ENCODE peak calls at places on chromosomes 4 and X, in six cellular contexts. E, A, K, P, F and R are unnamed samples. For H3K4me1, the result is how much of the 10 kb centered on the place peaks cover.

GRCh38 chrX:119895843-119896326 is at the start of gene AKAP14:
- DNase-seq in E (no peak), A (no peak), K (no peak), P (peak), F (no peak), R (no peak)

GRCh38 chr4:11497212-11497806 is 68.6 kb upstream of the HS3ST1 start:
- DNase-seq in E (no peak), A (peak), K (no peak), P (peak), F (no peak), R (no peak)

GRCh38 chrX:112846787-112847186 is 6.2 kb upstream of the AMOT start:
- DNase-seq in E (no peak), A (no peak), K (no peak), P (no peak), F (no peak), R (no peak)

GRCh38 chrX:70166601-70167590 is 10.4 kb upstream of the DGAT2L6 start:
- DNase-seq in E (no peak), A (peak), K (no peak), P (no peak), F (no peak), R (no peak)

GRCh38 chrX:144896323-144896722 is 351.0 kb upstream of the SPANXN1 start:
- DNase-seq in E (no peak), A (peak), K (no peak), P (no peak), F (no peak), R (no peak)

GRCh38 chr4:158811216-158811540 is 42.4 kb downstream of the FNIP2 start:
- DNase-seq in E (no peak), A (no peak), K (no peak), P (no peak), F (no peak), R (no peak)

GRCh38 chr4:151530783-151531182 is 121.8 kb downstream of the FHIP1A start:
- DNase-seq in E (no peak), A (no peak), K (no peak), P (no peak), F (no peak), R (no peak)

GRCh38 chrX:97126020-97126419 is 242.3 kb downstream of the RPA4 start:
- DNase-seq in E (no peak), A (peak), K (no peak), P (no peak), F (no peak), R (no peak)

GRCh38 chr4:139311909-139312308 is 9.6 kb upstream of the NDUFC1 start:
- DNase-seq in E (no peak), A (no peak), K (no peak), P (no peak), F (no peak), R (no peak)

GRCh38 chr4:25861951-25862410 is 807 bp downstream of the SEL1L3 start:
- DNase-seq in E (peak), A (no peak), K (no peak), P (peak), F (no peak), R (no peak)

GRCh38 chrX:102833136-102833535 is 103.9 kb upstream of the RAB40AL start:
- DNase-seq in E (no peak), A (no peak), K (no peak), P (no peak), F (no peak), R (no peak)

GRCh38 chrX:108584617-108585211 is 145.1 kb downstream of the COL4A5 start:
- DNase-seq in E (no peak), A (peak), K (no peak), P (peak), F (no peak), R (no peak)

GRCh38 chrX:16712116-16712824 is at the start of gene CTPS2:
- DNase-seq in E (peak), A (peak), K (peak), P (peak), F (peak), R (no peak)

GRCh38 chr4:111943796-111944203 is 201.5 kb upstream of the FAM241A start:
- DNase-seq in E (peak), A (peak), K (peak), P (peak), F (no peak), R (peak)

GRCh38 chrX:132331000-132331399 is 111.8 kb upstream of the RAP2C start:
- DNase-seq in E (no peak), A (no peak), K (no peak), P (no peak), F (no peak), R (no peak)

GRCh38 chr4:143084566-143084965 is 100.2 kb upstream of the USP38 start:
- DNase-seq in E (no peak), A (no peak), K (no peak), P (no peak), F (no peak), R (no peak)

GRCh38 chrX:69531031-69531755 is 27.1 kb downstream of the NALF2 start:
- DNase-seq in E (no peak), A (no peak), K (no peak), P (no peak), F (no peak), R (no peak)

GRCh38 chrX:115559672-115560071 is 1.3 kb upstream of the PLS3 start:
- DNase-seq in E (no peak), A (no peak), K (no peak), P (no peak), F (no peak), R (no peak)

GRCh38 chrX:2147928-2148327 is 352.8 kb downstream of the DHRSX start:
- DNase-seq in E (no peak), A (no peak), K (no peak), P (no peak), F (no peak), R (no peak)

GRCh38 chrX:32281853-32282252 is 929.5 kb downstream of the DMD start:
- DNase-seq in E (no peak), A (no peak), K (no peak), P (no peak), F (no peak), R (no peak)

GRCh38 chr4:16123356-16124084 is 39.7 kb upstream of the PROM1 start:
- DNase-seq in E (no peak), A (no peak), K (no peak), P (no peak), F (no peak), R (no peak)

GRCh38 chr4:5451243-5451642 is 257.1 kb downstream of the EVC2 start:
- DNase-seq in E (no peak), A (no peak), K (no peak), P (no peak), F (no peak), R (no peak)

GRCh38 chr4:69532886-69533506 is 37.3 kb upstream of the UGT2B4 start:
- DNase-seq in E (no peak), A (no peak), K (no peak), P (no peak), F (no peak), R (no peak)

GRCh38 chrX:31702208-31702607 is 630.4 kb upstream of the FTHL17 start:
- DNase-seq in E (no peak), A (no peak), K (no peak), P (no peak), F (no peak), R (no peak)

GRCh38 chrX:130799393-130799792 is 103.6 kb downstream of the ENOX2 start:
- DNase-seq in E (no peak), A (peak), K (no peak), P (no peak), F (no peak), R (no peak)

GRCh38 chr4:145099653-145100052 is 1.5 kb downstream of the ABCE1 start:
- DNase-seq in E (no peak), A (peak), K (no peak), P (no peak), F (no peak), R (no peak)

GRCh38 chrX:97065973-97066372 is 182.3 kb downstream of the RPA4 start:
- DNase-seq in E (no peak), A (peak), K (no peak), P (no peak), F (no peak), R (no peak)

GRCh38 chr4:153140294-153140693 is 63.9 kb upstream of the TRIM2 start:
- DNase-seq in E (no peak), A (peak), K (no peak), P (no peak), F (no peak), R (no peak)

GRCh38 chr4:153137677-153138630 is 66.3 kb upstream of the TRIM2 start:
- DNase-seq in E (no peak), A (no peak), K (no peak), P (no peak), F (no peak), R (no peak)

GRCh38 chr4:153137168-153137567 is 67.1 kb upstream of the TRIM2 start:
- DNase-seq in E (no peak), A (peak), K (no peak), P (no peak), F (no peak), R (no peak)

GRCh38 chr4:153141238-153141637 is 63.0 kb upstream of the TRIM2 start:
- DNase-seq in E (no peak), A (no peak), K (no peak), P (no peak), F (no peak), R (no peak)

GRCh38 chr4:153138736-153139135 is 65.5 kb upstream of the TRIM2 start:
- DNase-seq in E (no peak), A (no peak), K (no peak), P (no peak), F (no peak), R (no peak)
- H3K4me1 ChIP-seq in E (under half), A (under half), K (under half), P (under half), F (under half), R (under half)

DNA sequence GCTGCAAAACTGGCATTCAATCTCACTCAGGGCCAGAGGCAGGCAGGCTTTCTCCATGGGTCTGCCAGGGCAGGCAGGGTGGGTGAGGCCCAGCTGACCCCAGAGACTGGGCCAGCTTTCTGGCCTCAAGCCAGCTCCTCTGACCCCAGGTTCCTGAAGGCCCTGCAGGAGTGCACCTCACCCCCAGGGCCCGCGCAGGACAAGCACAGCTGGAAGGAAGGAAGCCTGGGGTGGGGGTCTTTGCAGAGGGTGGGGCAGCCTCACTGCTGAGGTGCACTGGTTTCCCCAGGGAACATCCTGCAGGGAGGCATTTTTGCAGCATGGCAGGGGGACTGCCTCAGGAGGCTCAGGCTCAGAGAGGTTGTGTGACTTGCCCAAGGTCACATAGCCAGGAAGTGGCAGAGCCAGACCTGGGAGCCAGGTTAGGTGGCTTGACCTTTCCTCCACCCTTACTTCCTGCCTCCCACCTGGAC is 31.5 kb upstream of the AFAP1 start:
- DNase-seq in E (no peak), A (no peak), K (no peak), P (no peak), F (no peak), R (no peak)
- H3K4me1 ChIP-seq in E (under half), A (under half), K (under half), P (under half), F (half or more), R (under half)

GRCh38 chrX:134239016-134239415 is 2.0 kb downstream of the CCDC160 start:
- DNase-seq in E (no peak), A (no peak), K (no peak), P (no peak), F (no peak), R (no peak)
- H3K4me1 ChIP-seq in E (under half), A (under half), K (under half), P (under half), F (under half), R (under half)

GRCh38 chr4:119053245-119053644 is 82.4 kb upstream of the MYOZ2 start:
- DNase-seq in E (no peak), A (no peak), K (no peak), P (no peak), F (no peak), R (no peak)

GRCh38 chr4:119048446-119048845 is 87.2 kb upstream of the MYOZ2 start:
- DNase-seq in E (no peak), A (peak), K (no peak), P (no peak), F (no peak), R (no peak)

GRCh38 chr4:119050501-119051090 is 85.0 kb upstream of the MYOZ2 start:
- DNase-seq in E (no peak), A (no peak), K (no peak), P (no peak), F (no peak), R (no peak)

GRCh38 chr4:119046263-119046662 is 89.4 kb upstream of the MYOZ2 start:
- DNase-seq in E (peak), A (no peak), K (peak), P (no peak), F (no peak), R (no peak)

GRCh38 chr4:119049342-119049741 is 86.3 kb upstream of the MYOZ2 start:
- DNase-seq in E (no peak), A (no peak), K (no peak), P (no peak), F (no peak), R (no peak)
- H3K4me1 ChIP-seq in E (under half), A (under half), K (under half), P (under half), F (under half), R (under half)

DNA sequence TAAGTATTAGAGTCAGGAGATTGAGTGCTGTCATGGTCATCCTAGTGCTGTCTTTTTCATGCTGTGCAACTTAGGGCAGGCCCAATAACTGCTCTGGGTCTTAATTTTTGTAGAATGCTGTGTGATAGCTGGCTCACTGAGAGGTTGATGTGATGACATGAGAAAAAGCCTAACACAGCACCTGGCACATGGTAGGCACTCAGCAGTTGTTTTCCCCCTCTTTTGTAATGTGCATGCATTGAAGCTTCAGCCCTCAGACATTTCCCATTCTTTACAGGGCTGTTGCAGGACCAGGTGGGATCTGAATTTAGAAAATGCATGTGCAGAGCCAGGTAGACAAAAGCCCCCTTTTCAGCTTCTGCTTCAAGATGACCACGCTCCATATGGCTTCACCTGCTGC is 44.1 kb upstream of the SOX3 start:
- DNase-seq in E (no peak), A (no peak), K (no peak), P (no peak), F (no peak), R (no peak)
- H3K4me1 ChIP-seq in E (under half), A (under half), K (under half), P (under half), F (under half), R (under half)

DNA sequence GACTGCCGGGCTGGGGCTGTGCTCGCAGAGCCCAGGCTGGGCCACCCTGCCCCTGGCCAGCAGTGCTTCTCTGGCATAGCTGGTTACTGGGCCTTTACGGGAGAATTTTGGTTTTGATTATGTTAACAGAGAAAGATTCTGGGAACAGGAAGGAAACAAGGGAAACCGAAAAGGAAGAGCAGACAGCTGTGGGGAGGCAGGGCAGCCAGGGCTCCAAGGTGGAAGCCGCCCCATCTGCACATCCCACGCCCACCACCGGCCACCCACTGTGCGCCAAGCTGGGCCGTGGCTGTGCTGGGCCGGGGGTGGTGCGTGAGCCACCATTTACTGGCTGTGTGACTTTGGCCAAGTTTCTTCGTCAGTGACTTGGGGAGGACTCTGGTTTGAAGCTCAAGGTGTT is 20.1 kb downstream of the SH3BP2 start:
- DNase-seq in E (no peak), A (no peak), K (no peak), P (no peak), F (no peak), R (no peak)
- H3K4me1 ChIP-seq in E (under half), A (under half), K (under half), P (under half), F (half or more), R (half or more)

GRCh38 chr4:86959588-86960500 is 25.0 kb downstream of the AFF1 start:
- DNase-seq in E (no peak), A (no peak), K (no peak), P (peak), F (no peak), R (no peak)
- H3K4me1 ChIP-seq in E (under half), A (under half), K (under half), P (under half), F (under half), R (under half)

GRCh38 chr4:61445374-61446063 is 245.4 kb downstream of the ADGRL3 start:
- DNase-seq in E (no peak), A (no peak), K (no peak), P (no peak), F (no peak), R (no peak)
- H3K4me1 ChIP-seq in E (under half), A (under half), K (under half), P (under half), F (under half), R (under half)